ENCODE peak calls at places on chromosomes 3 and 15, in four cellular contexts. G is fibroblast of lung, M is mammary epithelial cell, U is HL-60. Q is an unnamed sample.

GRCh38 chr3:153162513-153163348 is 705 bp downstream of the RAP2B start:
- DNase-seq in G (peak), M (peak), U (no peak), Q (peak)

GRCh38 chr15:86743283-86743903 is 663.7 kb downstream of the AGBL1 start:
- DNase-seq in G (no peak), M (peak), U (no peak), Q (no peak)

GRCh38 chr3:78754066-78754743 is 1013.6 kb downstream of the ROBO1 start:
- DNase-seq in G (peak), M (peak), U (no peak), Q (peak)

GRCh38 chr3:119870512-119870911 is 88.6 kb downstream of the NR1I2 start:
- DNase-seq in G (no peak), M (no peak), U (no peak), Q (no peak)

GRCh38 chr15:88274534-88275460 is 18.3 kb upstream of the NTRK3 start:
- DNase-seq in G (peak), M (peak), U (no peak), Q (peak)

GRCh38 chr3:45055411-45056143 is 29.5 kb downstream of the CLEC3B start:
- DNase-seq in G (peak), M (no peak), U (no peak), Q (peak)

GRCh38 chr15:100777821-100778220 is 101.8 kb upstream of the ALDH1A3 start:
- DNase-seq in G (no peak), M (no peak), U (no peak), Q (peak)

GRCh38 chr3:50373146-50373864 is 14.0 kb upstream of the TMEM115 start:
- DNase-seq in G (no peak), M (no peak), U (no peak), Q (no peak)

GRCh38 chr3:128487813-128488635 is 5.0 kb downstream of the GATA2 start:
- DNase-seq in G (peak), M (peak), U (peak), Q (peak)

GRCh38 chr3:113660458-113660857 is 36.0 kb downstream of the USF3 start:
- DNase-seq in G (no peak), M (no peak), U (no peak), Q (no peak)

GRCh38 chr3:61563614-61564404 is 2.4 kb downstream of the PTPRG start:
- DNase-seq in G (no peak), M (no peak), U (no peak), Q (no peak)

GRCh38 chr15:74127954-74128784 is 2.2 kb upstream of the ISLR2 start:
- DNase-seq in G (peak), M (peak), U (no peak), Q (no peak)

GRCh38 chr3:5646030-5646368 is 458.5 kb downstream of the EDEM1 start:
- DNase-seq in G (no peak), M (no peak), U (no peak), Q (no peak)

GRCh38 chr3:128933213-128933921 is 53.9 kb downstream of the ACAD9 start:
- DNase-seq in G (no peak), M (no peak), U (no peak), Q (no peak)

GRCh38 chr3:128767351-128767750 is 41.4 kb downstream of the RAB7A start:
- DNase-seq in G (peak), M (no peak), U (no peak), Q (no peak)

GRCh38 chr3:13338231-13338630 is 81.9 kb downstream of the NUP210 start:
- DNase-seq in G (no peak), M (no peak), U (no peak), Q (no peak)

GRCh38 chr3:32048487-32049174 is 57.8 kb upstream of the GPD1L start:
- DNase-seq in G (peak), M (no peak), U (no peak), Q (no peak)

GRCh38 chr3:55143928-55144671 is 216.2 kb upstream of the LRTM1 start:
- DNase-seq in G (peak), M (no peak), U (no peak), Q (peak)

DNA sequence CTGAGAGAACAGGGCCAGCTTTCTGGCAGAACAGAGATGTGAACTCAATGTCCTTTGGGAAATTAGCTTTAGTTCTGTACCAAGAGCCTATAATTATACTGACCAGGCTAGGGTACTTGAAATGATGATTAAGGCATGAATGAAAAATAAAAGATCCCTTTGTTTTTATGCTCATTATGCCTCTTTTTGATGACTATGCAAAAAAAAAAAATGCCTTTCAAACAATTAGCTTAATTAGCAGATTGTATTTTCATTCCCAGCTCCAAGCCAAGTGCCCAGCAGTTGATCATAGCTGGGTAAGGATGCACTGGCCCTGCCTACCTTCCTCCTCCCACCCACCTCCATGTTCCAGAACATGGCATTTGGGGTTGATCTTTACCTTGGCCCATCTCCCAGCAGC is 56.8 kb downstream of the LYZL4 start:
- DNase-seq in G (no peak), M (no peak), U (no peak), Q (no peak)
- H3K4me3 ChIP-seq in G (no peak), M (no peak), U (no peak), Q (no peak)

GRCh38 chr3:63230146-63230545 is 48.0 kb upstream of the SYNPR start:
- DNase-seq in G (no peak), M (no peak), U (no peak), Q (no peak)

GRCh38 chr3:63228087-63228486 is 50.0 kb upstream of the SYNPR start:
- DNase-seq in G (no peak), M (no peak), U (no peak), Q (no peak)

GRCh38 chr3:63231556-63231955 is 46.6 kb upstream of the SYNPR start:
- DNase-seq in G (no peak), M (no peak), U (no peak), Q (no peak)

GRCh38 chr3:63228677-63229076 is 49.4 kb upstream of the SYNPR start:
- DNase-seq in G (peak), M (peak), U (peak), Q (peak)

GRCh38 chr3:63232764-63233396 is 45.2 kb upstream of the SYNPR start:
- DNase-seq in G (peak), M (no peak), U (no peak), Q (peak)
- TF ChIP-seq CTCF in G (no peak), M (peak), U (no peak), Q (peak)

GRCh38 chr3:102673271-102674115 is 238.7 kb downstream of the ZPLD1 start:
- DNase-seq in G (peak), M (peak), U (peak), Q (peak)
- H3K4me3 ChIP-seq in G (no peak), M (no peak), U (no peak), Q (peak)

GRCh38 chr15:41939986-41940385 is 32.4 kb downstream of the EHD4 start:
- DNase-seq in G (no peak), M (no peak), U (no peak), Q (no peak)

GRCh38 chr15:41941644-41942415 is 30.5 kb downstream of the EHD4 start:
- DNase-seq in G (no peak), M (no peak), U (no peak), Q (no peak)

GRCh38 chr15:41937568-41937923 is 34.8 kb downstream of the EHD4 start:
- DNase-seq in G (no peak), M (no peak), U (no peak), Q (no peak)

GRCh38 chr15:41942886-41943285 is 29.5 kb downstream of the EHD4 start:
- DNase-seq in G (no peak), M (no peak), U (no peak), Q (no peak)

GRCh38 chr15:41940441-41940857 is 31.9 kb downstream of the EHD4 start:
- DNase-seq in G (peak), M (peak), U (no peak), Q (peak)
- TF ChIP-seq CTCF in G (no peak), M (no peak), U (no peak), Q (no peak)

GRCh38 chr3:27532426-27532825 is 48.2 kb upstream of the SLC4A7 start:
- DNase-seq in G (no peak), M (no peak), U (no peak), Q (no peak)

GRCh38 chr3:27535809-27536392 is 51.7 kb upstream of the SLC4A7 start:
- DNase-seq in G (no peak), M (peak), U (no peak), Q (peak)

GRCh38 chr3:27536451-27536850 is 52.3 kb upstream of the SLC4A7 start:
- DNase-seq in G (no peak), M (no peak), U (no peak), Q (no peak)

GRCh38 chr3:27532931-27533607 is 48.9 kb upstream of the SLC4A7 start:
- DNase-seq in G (peak), M (peak), U (no peak), Q (peak)

GRCh38 chr3:27533718-27534578 is 49.8 kb upstream of the SLC4A7 start:
- DNase-seq in G (peak), M (peak), U (no peak), Q (peak)
- H3K4me3 ChIP-seq in G (no peak), M (no peak), U (no peak), Q (no peak)

GRCh38 chr3:179700716-179701115 is 47.9 kb downstream of the USP13 start:
- DNase-seq in G (no peak), M (no peak), U (no peak), Q (no peak)
- TF ChIP-seq CTCF in G (no peak), M (no peak), U (no peak), Q (no peak)